ENCODE peak calls at places on chromosomes 11 and 22, in four cellular contexts. H, Z, E and D are unnamed samples.
A peak's percentile ranks its signal among the peaks of the same experiment; 100 is the strongest.

GRCh38 chr22:44273175-44273574 is 39.6 kb downstream of the SHISAL1 start:
- DNase-seq in H (no peak), Z (no peak), E (no peak), D (no peak)

GRCh38 chr11:97702948-97703347 is 1313.1 kb downstream of the JRKL start:
- DNase-seq in H (no peak), Z (no peak), E (no peak), D (no peak)

GRCh38 chr11:123047265-123047946 is 14.5 kb downstream of the HSPA8 start:
- DNase-seq in H (no peak), Z (no peak), E (no peak), D (no peak)

GRCh38 chr11:57354699-57355098 is 16.5 kb downstream of the P2RX3 start:
- DNase-seq in H (no peak), Z (no peak), E (no peak), D (no peak)

GRCh38 chr22:45884201-45885067 is 92.5 kb downstream of the WNT7B start:
- DNase-seq in H (no peak), Z (no peak), E (no peak), D (no peak)

GRCh38 chr11:122398167-122398566 is 257.4 kb upstream of the UBASH3B start:
- DNase-seq in H (no peak), Z (no peak), E (no peak), D (no peak)

GRCh38 chr11:100932474-100933100 is 197.0 kb downstream of the PGR start:
- DNase-seq in H (no peak), Z (no peak), E (peak; percentile 29), D (peak; percentile 12)

GRCh38 chr11:69393865-69394233 is 87.6 kb upstream of the LINC01488 start:
- DNase-seq in H (no peak), Z (no peak), E (no peak), D (no peak)

GRCh38 chr11:1870721-1871466 is 18.0 kb downstream of the LSP1 start:
- DNase-seq in H (no peak), Z (no peak), E (peak; percentile 11), D (no peak)

GRCh38 chr22:40376149-40376548 is 5.8 kb downstream of the SGSM3 start:
- DNase-seq in H (no peak), Z (no peak), E (no peak), D (no peak)

GRCh38 chr11:76578655-76579046 is 91.9 kb downstream of the LRRC32 start:
- DNase-seq in H (no peak), Z (no peak), E (no peak), D (no peak)